ENCODE peak calls at places on chromosome 14, in five cellular contexts. K is HS-5; M is amygdala; I is activated naive CD8-positive, alpha-beta T cell treated with anti-CD3 and anti-CD28 coated beads, Interleukin-2, amount 10 ng/mL, durations not matched to agents 7 days and 5 days; C is cerebellar cortex. J is an unnamed sample.
A peak's percentile ranks its signal among the peaks of the same experiment; 100 is the strongest.

GRCh38 chr14:30874120-30874998 is at the start of gene COCH:
- DNase-seq in K (no peak), M (peak; percentile 45), I (peak; percentile 71), C (no peak), J (no peak)

GRCh38 chr14:36319899-36320209 is 583 bp downstream of the MBIP start:
- DNase-seq in K (no peak), M (no peak), I (no peak), C (no peak), J (peak; percentile 41)

GRCh38 chr14:52918486-52918885 is 32.4 kb downstream of the FERMT2 start:
- DNase-seq in K (peak; percentile 76), M (no peak), I (no peak), C (peak; percentile 59), J (peak; percentile 62)

GRCh38 chr14:77058785-77059184 is 30.3 kb upstream of the IRF2BPL start:
- DNase-seq in K (no peak), M (no peak), I (no peak), C (no peak), J (no peak)

GRCh38 chr14:83849999-83850611 is 1679.8 kb upstream of the FLRT2 start:
- DNase-seq in K (no peak), M (no peak), I (no peak), C (no peak), J (no peak)

GRCh38 chr14:92683041-92683440 is 65.4 kb downstream of the LGMN start:
- DNase-seq in K (no peak), M (no peak), I (no peak), C (no peak), J (no peak)

GRCh38 chr14:83300454-83301064 is 1766.9 kb upstream of the SEL1L start:
- DNase-seq in K (no peak), M (no peak), I (no peak), C (peak; percentile 11), J (peak; percentile 48)

GRCh38 chr14:79161576-79161975 is 991.4 kb downstream of the NRXN3 start:
- DNase-seq in K (no peak), M (no peak), I (no peak), C (no peak), J (no peak)

GRCh38 chr14:51929156-51929555 is 60.2 kb upstream of the RTRAF start:
- DNase-seq in K (no peak), M (no peak), I (no peak), C (no peak), J (peak; percentile 11)

GRCh38 chr14:52077261-52077984 is 8.6 kb upstream of the NID2 start:
- DNase-seq in K (no peak), M (no peak), I (no peak), C (no peak), J (peak; percentile 44)

GRCh38 chr14:52043690-52044089 is 25.2 kb downstream of the NID2 start:
- DNase-seq in K (no peak), M (no peak), I (peak; percentile 45), C (no peak), J (no peak)

GRCh38 chr14:100804138-100804537 is 21.8 kb upstream of the MEG3 start:
- DNase-seq in K (no peak), M (no peak), I (no peak), C (no peak), J (no peak)

GRCh38 chr14:79281244-79282199 is 929.8 kb downstream of the DIO2 start:
- DNase-seq in K (no peak), M (no peak), I (no peak), C (peak; percentile 40), J (no peak)

GRCh38 chr14:57533214-57533613 is 39.6 kb upstream of the CCDC198 start:
- DNase-seq in K (no peak), M (no peak), I (no peak), C (peak; percentile 48), J (peak; percentile 12)

GRCh38 chr14:35112641-35113040 is 9.1 kb downstream of the PPP2R3C start:
- DNase-seq in K (no peak), M (no peak), I (no peak), C (no peak), J (no peak)

GRCh38 chr14:53399057-53399456 is 245.9 kb upstream of the DDHD1 start:
- DNase-seq in K (peak; percentile 16), M (no peak), I (no peak), C (peak; percentile 7), J (no peak)

GRCh38 chr14:65575389-65575788 is 162.9 kb downstream of the FUT8 start:
- DNase-seq in K (no peak), M (no peak), I (no peak), C (no peak), J (no peak)

GRCh38 chr14:100665518-100666032 is 61.1 kb upstream of the DLK1 start:
- DNase-seq in K (no peak), M (no peak), I (no peak), C (no peak), J (peak; percentile 26)

GRCh38 chr14:39682000-39682399 is 249.8 kb upstream of the FBXO33 start:
- DNase-seq in K (no peak), M (no peak), I (no peak), C (no peak), J (no peak)

GRCh38 chr14:72173038-72173720 is 240.9 kb downstream of the RGS6 start:
- DNase-seq in K (no peak), M (no peak), I (no peak), C (peak; percentile 60), J (no peak)

GRCh38 chr14:104970231-104971068 is 7.7 kb downstream of the AHNAK2 start:
- DNase-seq in K (peak; percentile 68), M (no peak), I (no peak), C (peak; percentile 48), J (no peak)

GRCh38 chr14:24972844-24973243 is 77.1 kb downstream of the STXBP6 start:
- DNase-seq in K (no peak), M (no peak), I (no peak), C (no peak), J (no peak)

GRCh38 chr14:53537421-53538315 is 384.5 kb upstream of the DDHD1 start:
- DNase-seq in K (no peak), M (no peak), I (no peak), C (peak; percentile 48), J (no peak)

GRCh38 chr14:20327005-20327869 is 5.8 kb downstream of the CCNB1IP1 start:
- DNase-seq in K (no peak), M (no peak), I (no peak), C (peak; percentile 86), J (peak; percentile 87)

GRCh38 chr14:69592923-69593677 is 18.3 kb upstream of the SUSD6 start:
- DNase-seq in K (no peak), M (peak; percentile 7), I (no peak), C (no peak), J (no peak)

GRCh38 chr14:30443368-30444007 is 115.5 kb upstream of the G2E3 start:
- DNase-seq in K (peak; percentile 8), M (no peak), I (no peak), C (peak; percentile 23), J (peak; percentile 72)

GRCh38 chr14:96135285-96135684 is 69.4 kb upstream of the BDKRB2 start:
- DNase-seq in K (no peak), M (no peak), I (no peak), C (no peak), J (no peak)

GRCh38 chr14:100263141-100263540 is 24.2 kb downstream of the YY1 start:
- DNase-seq in K (no peak), M (no peak), I (no peak), C (no peak), J (no peak)

GRCh38 chr14:84112589-84112988 is 1417.4 kb upstream of the FLRT2 start:
- DNase-seq in K (no peak), M (no peak), I (no peak), C (no peak), J (no peak)

GRCh38 chr14:91511014-91511466 is 930 bp upstream of the PPP4R3A start:
- DNase-seq in K (peak; percentile 20), M (no peak), I (no peak), C (peak; percentile 53), J (no peak)

GRCh38 chr14:102371361-102371760 is 8.6 kb downstream of the TECPR2 start:
- DNase-seq in K (no peak), M (no peak), I (no peak), C (no peak), J (no peak)

GRCh38 chr14:60723218-60724079 is 702 bp downstream of the SIX4 start:
- DNase-seq in K (no peak), M (no peak), I (peak; percentile 54), C (peak; percentile 49), J (no peak)

GRCh38 chr14:37587438-37587837 is 7.6 kb downstream of the FOXA1 start:
- DNase-seq in K (no peak), M (no peak), I (no peak), C (no peak), J (no peak)

GRCh38 chr14:35423621-35424020 is 19.1 kb upstream of the NFKBIA start:
- DNase-seq in K (no peak), M (no peak), I (no peak), C (no peak), J (no peak)

GRCh38 chr14:37697489-37698121 is 102.2 kb downstream of the TTC6 start:
- DNase-seq in K (peak; percentile 65), M (no peak), I (no peak), C (no peak), J (no peak)

J was measured in pons.